ENCODE peak calls at places on chromosomes 16 and 17, in ten cellular contexts. R is neural crest cell; V is CD8-positive, alpha-beta T cell; K is CD4-positive, alpha-beta T cell; W is fibroblast of the aortic adventitia; O is natural killer cell; G is glutamatergic neuron; A is progenitor cell of endocrine pancreas; P is neural progenitor cell; C is AG10803. D is an unnamed sample.

GRCh38 chr16:24167129-24167528 is 89.0 kb upstream of the CACNG3 start:
- DNase-seq in A (no peak), P (no peak), O (no peak), C (no peak), G (no peak), R (no peak), V (no peak), K (no peak), W (no peak), D (no peak)

GRCh38 chr17:19299866-19300265 is 62.7 kb downstream of the B9D1 start:
- DNase-seq in W (no peak), K (no peak), O (no peak), G (no peak), C (no peak), A (no peak), P (no peak), V (no peak), R (no peak), D (no peak)

GRCh38 chr17:55962931-55963378 is 190.3 kb upstream of the ANKFN1 start:
- DNase-seq in G (no peak), V (no peak), A (no peak), P (no peak), O (no peak), W (no peak), R (no peak), K (no peak), C (no peak), D (no peak)

GRCh38 chr17:29214215-29215146 is 32.2 kb upstream of the CRYBA1 start:
- DNase-seq in O (no peak), W (no peak), G (no peak), A (no peak), V (no peak), P (no peak), R (no peak), K (no peak), C (no peak), D (no peak)

GRCh38 chr16:50461400-50461760 is 86.8 kb upstream of the NKD1 start:
- DNase-seq in A (no peak), W (no peak), P (no peak), C (no peak), R (no peak), K (no peak), V (no peak), O (no peak), G (no peak), D (no peak)

GRCh38 chr17:75703591-75703990 is 17.7 kb upstream of the ITGB4 start:
- DNase-seq in A (no peak), G (no peak), C (no peak), O (no peak), V (no peak), P (no peak), W (no peak), K (no peak), R (no peak), D (no peak)

GRCh38 chr17:77892469-77893143 is 65.9 kb upstream of the TNRC6C start:
- DNase-seq in O (no peak), K (no peak), P (peak), G (peak), A (peak), V (no peak), C (no peak), R (peak), W (no peak), D (no peak)

GRCh38 chr17:35192708-35193107 is 1.5 kb downstream of the SLC35G3 start:
- DNase-seq in A (no peak), K (no peak), V (no peak), P (no peak), R (no peak), G (no peak), W (no peak), O (no peak), C (no peak), D (no peak)

GRCh38 chr16:82684246-82684645 is 57.5 kb downstream of the CDH13 start:
- DNase-seq in O (no peak), C (peak), W (no peak), K (no peak), G (no peak), V (no peak), A (no peak), P (no peak), R (no peak), D (no peak)

GRCh38 chr17:67490471-67490870 is 113.4 kb downstream of the PITPNC1 start:
- DNase-seq in A (no peak), W (no peak), C (no peak), R (no peak), P (peak), V (no peak), K (no peak), O (no peak), G (no peak), D (no peak)

GRCh38 chr16:81522141-81522701 is 77.6 kb downstream of the CMIP start:
- DNase-seq in A (no peak), W (no peak), O (peak), G (no peak), V (no peak), R (no peak), C (no peak), P (no peak), K (no peak), D (no peak)

GRCh38 chr17:48641541-48642058 is 15.4 kb upstream of the HOXB9 start:
- DNase-seq in K (no peak), O (no peak), G (no peak), A (no peak), W (no peak), P (peak), C (no peak), V (no peak), R (no peak), D (no peak)

GRCh38 chr16:46790599-46791270 is 40.2 kb downstream of the C16orf87 start:
- DNase-seq in A (no peak), O (no peak), R (no peak), P (no peak), V (no peak), C (no peak), G (no peak), W (no peak), K (no peak), D (no peak)

GRCh38 chr16:89368604-89369249 is 121.6 kb downstream of the ANKRD11 start:
- DNase-seq in P (no peak), W (no peak), C (no peak), R (no peak), V (no peak), A (no peak), K (no peak), G (no peak), O (no peak), D (no peak)

GRCh38 chr17:55268649-55269480 is 4.1 kb downstream of the HLF start:
- DNase-seq in R (no peak), V (no peak), A (no peak), W (no peak), K (no peak), C (no peak), P (no peak), O (no peak), G (no peak), D (no peak)

GRCh38 chr17:7407033-7407432 is 612 bp upstream of the NLGN2 start:
- DNase-seq in W (no peak), V (no peak), A (no peak), C (no peak), P (no peak), R (no peak), G (no peak), O (no peak), K (no peak), D (no peak)

GRCh38 chr16:88764080-88764479 is 20.9 kb downstream of the PIEZO1 start:
- DNase-seq in A (no peak), G (no peak), K (no peak), C (no peak), R (no peak), O (no peak), W (no peak), P (no peak), V (no peak), D (no peak)

GRCh38 chr17:64938290-64938689 is 19.0 kb upstream of the LRRC37A3 start:
- DNase-seq in P (no peak), V (no peak), A (no peak), R (no peak), G (no peak), K (no peak), O (no peak), W (no peak), C (no peak), D (no peak)

GRCh38 chr16:30602595-30603277 is 7.5 kb downstream of the ZNF689 start:
- DNase-seq in W (peak), O (no peak), C (peak), R (no peak), G (no peak), K (no peak), A (no peak), V (no peak), P (no peak), D (no peak)

GRCh38 chr16:69243479-69243878 is 56.5 kb downstream of the SNTB2 start:
- DNase-seq in O (no peak), C (peak), W (peak), P (no peak), R (no peak), K (no peak), A (no peak), G (no peak), V (no peak), D (no peak)

GRCh38 chr16:56988948-56989945 is at the start of gene NLRC5:
- DNase-seq in C (peak), P (peak), G (peak), R (peak), V (peak), W (peak), K (peak), A (peak), O (peak), D (peak)

GRCh38 chr17:57296231-57296630 is 39.9 kb downstream of the MSI2 start:
- DNase-seq in W (no peak), P (no peak), V (no peak), C (no peak), G (no peak), O (no peak), R (no peak), K (no peak), A (no peak), D (no peak)

GRCh38 chr17:82095777-82096708 is 2.0 kb downstream of the FASN start:
- DNase-seq in K (no peak), V (no peak), G (no peak), P (no peak), O (no peak), W (no peak), C (no peak), A (no peak), R (no peak), D (no peak)

GRCh38 chr17:81391964-81392908 is 3.0 kb upstream of the BAHCC1 start:
- DNase-seq in C (peak), G (no peak), R (no peak), K (no peak), P (no peak), A (no peak), V (no peak), O (no peak), W (peak), D (no peak)

GRCh38 chr17:2344528-2344927 is 7.2 kb downstream of the SGSM2 start:
- DNase-seq in G (no peak), K (no peak), C (no peak), R (no peak), W (no peak), O (no peak), V (no peak), P (no peak), A (no peak), D (no peak)

GRCh38 chr17:2347805-2348685 is 10.7 kb downstream of the SGSM2 start:
- DNase-seq in O (no peak), G (peak), V (no peak), K (no peak), W (peak), P (peak), C (peak), A (no peak), R (peak), D (no peak)

GRCh38 chr17:2351269-2351668 is 14.0 kb downstream of the SGSM2 start:
- DNase-seq in K (no peak), O (no peak), W (no peak), A (no peak), C (no peak), G (no peak), P (no peak), R (no peak), V (no peak), D (no peak)

GRCh38 chr17:2343421-2343820 is 6.1 kb downstream of the SGSM2 start:
- DNase-seq in W (no peak), O (no peak), R (no peak), K (no peak), P (no peak), A (no peak), G (no peak), V (peak), C (no peak), D (no peak)

DNA sequence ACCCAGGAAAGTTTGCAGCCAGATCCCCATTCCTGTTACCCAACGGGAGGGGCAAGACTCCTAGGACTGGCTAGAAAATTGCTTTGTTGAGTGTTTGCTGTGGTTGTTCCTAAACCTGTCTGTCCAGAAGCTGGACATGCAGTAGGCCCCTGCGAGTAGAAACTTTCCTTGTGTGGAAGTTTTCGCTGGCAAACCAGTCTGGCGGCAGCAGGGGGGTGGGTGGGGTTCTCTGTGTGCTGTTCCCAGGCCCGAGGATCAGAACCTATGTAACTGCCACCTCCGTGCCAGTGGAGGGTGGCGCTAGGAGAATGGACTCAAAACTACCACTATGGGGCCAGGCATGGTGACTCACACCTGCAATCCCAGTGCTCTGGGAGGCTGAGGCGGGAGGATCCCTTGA is 9.2 kb downstream of the SGSM2 start:
- DNase-seq in P (no peak), G (no peak), W (no peak), A (no peak), R (no peak), K (no peak), O (no peak), V (no peak), C (no peak), D (no peak)
- TF ChIP-seq CTCF in P (no peak), G (no peak), W (no peak), A (no peak), R (no peak), K (no peak), O (no peak), V (no peak), C (no peak), D (no peak)

DNA sequence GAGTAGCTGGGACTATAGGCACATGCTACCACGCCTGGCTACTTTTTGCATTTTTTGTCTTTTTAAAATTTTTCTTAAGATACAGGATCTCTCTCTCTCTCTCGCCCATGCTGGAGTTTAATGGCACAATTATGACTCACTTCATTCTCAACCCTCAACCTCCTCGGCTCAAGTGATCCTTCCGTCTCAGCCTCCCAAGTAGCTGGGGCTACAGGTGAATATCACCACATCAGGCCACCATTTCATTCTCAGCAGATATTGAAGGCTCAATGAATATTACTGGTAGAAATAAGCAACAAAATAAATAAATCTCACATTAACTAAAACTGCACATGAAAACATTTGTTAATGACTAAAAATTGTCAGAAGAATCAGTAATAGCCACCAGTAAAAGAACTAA is 41.7 kb downstream of the BRIP1 start:
- DNase-seq in G (no peak), A (no peak), R (no peak), V (no peak), P (no peak), C (no peak), W (no peak), O (no peak), K (no peak), D (no peak)
- TF ChIP-seq CTCF in G (no peak), A (no peak), R (no peak), V (no peak), P (no peak), C (no peak), W (no peak), O (no peak), K (no peak), D (no peak)

GRCh38 chr16:466651-467050 is 41.2 kb downstream of the RAB11FIP3 start:
- DNase-seq in V (no peak), K (no peak), W (no peak), R (no peak), C (no peak), G (peak), P (no peak), A (no peak), O (no peak), D (no peak)
- TF ChIP-seq CTCF in V (no peak), K (no peak), W (no peak), R (no peak), C (no peak), G (no peak), P (no peak), A (no peak), O (no peak), D (no peak)

DNA sequence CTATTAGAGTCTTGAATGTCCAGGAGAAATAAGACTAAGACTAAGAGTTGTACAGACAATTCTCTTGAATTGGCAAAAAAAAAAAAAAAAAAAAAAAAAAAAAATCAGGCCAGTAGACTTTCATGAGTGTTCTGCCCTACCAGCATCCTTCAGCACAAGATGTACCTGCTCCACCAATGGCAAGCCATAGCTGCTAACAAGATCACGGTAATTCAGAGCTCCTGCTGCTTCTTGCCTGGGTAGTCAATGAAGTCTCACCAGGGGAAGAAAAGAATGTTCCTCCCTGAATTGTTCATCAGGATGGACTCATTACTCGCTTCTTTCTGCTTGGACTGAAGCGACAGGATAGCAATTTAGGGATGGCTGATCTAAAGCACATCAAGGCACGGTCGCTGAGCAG is 31.1 kb upstream of the APOH start:
- DNase-seq in P (peak), O (no peak), C (no peak), R (no peak), K (no peak), W (no peak), V (no peak), A (no peak), G (no peak), D (no peak)
- TF ChIP-seq CTCF in P (no peak), O (no peak), C (no peak), R (no peak), K (no peak), W (no peak), V (no peak), A (no peak), G (no peak), D (no peak)

GRCh38 chr16:48538746-48539484 is 71.1 kb downstream of the N4BP1 start:
- DNase-seq in A (no peak), V (no peak), K (no peak), W (no peak), G (no peak), O (no peak), P (peak), C (no peak), R (no peak), D (no peak)
- TF ChIP-seq CTCF in A (peak), V (no peak), K (no peak), W (peak), G (no peak), O (peak), P (peak), C (peak), R (peak), D (no peak)

GRCh38 chr17:33371377-33371776 is 78.3 kb upstream of the ASIC2 start:
- DNase-seq in A (no peak), C (no peak), V (no peak), R (no peak), K (no peak), W (no peak), G (no peak), P (no peak), O (no peak), D (no peak)
- TF ChIP-seq CTCF in A (no peak), C (no peak), V (no peak), R (no peak), K (no peak), W (no peak), G (no peak), P (no peak), O (no peak), D (no peak)

D was measured in activated B cell treated with CpG ODN at 0.5 μM for 24 hours.